ENCODE peak calls at places on chromosomes 6 and 20, in eight cellular contexts. R, L, A, H, F, O, N and U are unnamed samples.

GRCh38 chr6:166540631-166541331 is 45.7 kb downstream of the RAMACL start:
- DNase-seq in N (no peak), O (no peak), F (no peak), A (no peak), R (no peak), L (no peak), H (no peak), U (peak; percentile 5)

GRCh38 chr6:105077592-105078463 is 102.0 kb downstream of the POPDC3 start:
- DNase-seq in N (no peak), R (no peak), F (no peak), A (peak; percentile 71), O (peak; percentile 21), L (no peak), H (peak; percentile 84), U (no peak)

GRCh38 chr6:40685771-40686170 is 98.6 kb upstream of the LRFN2 start:
- DNase-seq in O (no peak), A (no peak), F (no peak), N (no peak), R (no peak), L (no peak), H (no peak), U (no peak)

GRCh38 chr6:73393278-73393677 is 1.4 kb upstream of the DDX43 start:
- DNase-seq in N (no peak), R (no peak), O (no peak), F (no peak), L (no peak), A (peak; percentile 32), H (no peak), U (no peak)

GRCh38 chr6:145813285-145814034 is 1.1 kb downstream of the FBXO30 start:
- DNase-seq in A (peak; percentile 79), F (no peak), N (no peak), L (no peak), R (no peak), O (no peak), H (peak; percentile 71), U (no peak)

GRCh38 chr20:40933758-40934157 is 94.9 kb upstream of the TOP1 start:
- DNase-seq in H (no peak), L (no peak), A (no peak), F (no peak), O (no peak), R (no peak), N (no peak), U (no peak)

GRCh38 chr6:112694986-112695385 is 347.9 kb downstream of the RFPL4B start:
- DNase-seq in F (no peak), H (no peak), A (no peak), R (no peak), N (no peak), O (no peak), L (no peak), U (no peak)

GRCh38 chr6:158000530-158001307 is 19.1 kb downstream of the SYNJ2 start:
- DNase-seq in O (no peak), L (no peak), R (no peak), A (no peak), F (no peak), H (no peak), N (no peak), U (no peak)

GRCh38 chr20:19260412-19261090 is 48.1 kb downstream of the SLC24A3 start:
- DNase-seq in A (peak; percentile 87), N (peak; percentile 17), R (no peak), F (no peak), O (no peak), H (peak; percentile 49), L (no peak), U (no peak)

GRCh38 chr20:36210561-36210960 is 25.7 kb upstream of the AAR2 start:
- DNase-seq in L (no peak), O (no peak), A (peak; percentile 13), H (peak; percentile 4), R (no peak), F (no peak), N (no peak), U (no peak)
- TF ChIP-seq CTCF in L (peak; percentile 17), O (no peak), A (no peak), H (peak; percentile 23), R (no peak), F (no peak), N (no peak), U (no peak)

GRCh38 chr6:109021870-109022269 is 72.8 kb downstream of the SESN1 start:
- DNase-seq in L (no peak), H (no peak), O (no peak), R (no peak), F (no peak), A (no peak), N (no peak), U (no peak)

GRCh38 chr6:109024368-109024767 is 70.3 kb downstream of the SESN1 start:
- DNase-seq in L (no peak), N (no peak), F (no peak), A (peak; percentile 35), O (no peak), H (no peak), R (no peak), U (no peak)

GRCh38 chr6:109025639-109026038 is 69.0 kb downstream of the SESN1 start:
- DNase-seq in H (no peak), O (no peak), R (no peak), F (no peak), A (no peak), N (no peak), L (no peak), U (no peak)

GRCh38 chr6:109023348-109023925 is 71.2 kb downstream of the SESN1 start:
- DNase-seq in R (no peak), O (no peak), A (no peak), L (no peak), F (no peak), N (no peak), H (no peak), U (no peak)

GRCh38 chr6:109024784-109025183 is 69.9 kb downstream of the SESN1 start:
- DNase-seq in F (no peak), N (no peak), R (no peak), O (no peak), A (peak; percentile 22), L (no peak), H (no peak), U (no peak)
- TF ChIP-seq CTCF in F (no peak), N (no peak), R (no peak), O (no peak), A (no peak), L (no peak), H (no peak), U (no peak)

DNA sequence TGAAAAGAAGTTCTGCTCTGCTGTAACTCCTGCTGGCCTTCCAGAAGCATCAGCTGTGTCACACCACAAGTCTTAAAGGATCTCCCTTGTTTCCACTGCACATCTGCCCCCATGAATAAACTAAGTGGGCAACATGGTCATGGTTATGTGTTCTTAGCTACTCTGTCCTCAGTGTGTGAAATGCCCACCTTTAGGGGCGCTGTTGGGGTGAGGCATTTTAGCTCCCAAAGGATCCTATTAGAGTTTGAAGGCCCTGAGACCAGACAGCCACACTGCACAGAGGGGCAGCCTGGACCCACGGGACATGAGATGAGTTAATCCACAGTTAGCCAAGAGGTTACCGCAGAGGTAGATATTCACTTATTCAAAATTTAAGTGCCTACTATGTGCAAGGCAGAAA is 294.3 kb upstream of the QKI start:
- DNase-seq in O (no peak), N (no peak), A (no peak), F (no peak), H (no peak), R (no peak), L (no peak), U (no peak)
- TF ChIP-seq CTCF in O (no peak), N (no peak), A (no peak), F (no peak), H (no peak), R (no peak), L (no peak), U (no peak)

DNA sequence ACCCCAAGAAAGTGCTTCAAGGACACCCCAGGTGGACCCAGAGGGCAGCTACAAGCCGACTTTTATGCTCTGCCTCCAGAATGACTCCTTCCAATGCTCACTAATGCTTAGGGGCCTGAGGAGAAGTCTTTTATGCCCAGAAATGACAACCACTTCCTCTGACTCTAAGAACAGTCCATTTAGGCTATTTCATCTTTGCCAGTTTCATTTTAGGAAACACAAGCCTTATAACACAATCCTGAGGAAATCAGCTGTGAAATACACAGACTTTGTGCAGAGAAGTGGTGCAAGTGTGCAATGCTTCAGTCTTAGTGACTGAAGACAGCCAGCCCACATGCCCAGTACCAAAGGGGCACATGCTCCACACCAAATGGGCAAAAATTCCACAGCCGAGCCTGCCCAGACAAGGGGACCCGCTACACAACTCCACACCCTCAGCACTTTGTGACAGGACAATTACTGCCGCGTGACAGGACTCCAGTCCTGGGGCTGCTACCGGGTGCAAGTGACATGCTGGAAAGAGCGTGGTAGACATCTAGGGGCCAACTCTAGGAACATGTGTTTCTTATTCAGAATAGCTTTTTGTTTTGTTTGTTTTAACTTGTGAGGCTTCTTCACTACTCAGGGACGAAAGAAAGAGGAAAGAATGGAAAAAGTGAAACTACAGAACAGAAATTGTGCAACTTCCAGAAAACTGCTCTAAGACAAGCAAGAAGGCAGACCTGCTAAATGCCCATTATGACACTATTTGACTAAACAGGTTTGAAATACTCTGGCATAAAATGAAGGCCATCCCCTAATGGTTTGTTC is 28.2 kb upstream of the PLAGL1 start:
- DNase-seq in N (peak; percentile 53), F (peak; percentile 53), O (no peak), H (peak; percentile 8), A (peak; percentile 70), L (no peak), R (no peak), U (no peak)
- TF ChIP-seq CTCF in N (no peak), F (no peak), O (no peak), H (no peak), A (peak; percentile 3), L (peak; percentile 7), R (no peak), U (no peak)

GRCh38 chr6:132392792-132393191 is 8.5 kb downstream of the MOXD1 start:
- DNase-seq in A (peak; percentile 38), L (no peak), O (no peak), H (peak; percentile 47), R (no peak), F (no peak), N (no peak), U (no peak)
- TF ChIP-seq CTCF in A (peak; percentile 6), L (peak; percentile 33), O (peak; percentile 38), H (peak; percentile 36), R (no peak), F (peak; percentile 32), N (peak; percentile 39), U (no peak)

GRCh38 chr6:99801805-99802204 is 192.2 kb downstream of the MCHR2 start:
- DNase-seq in O (no peak), R (no peak), A (no peak), H (no peak), N (no peak), L (no peak), F (no peak), U (no peak)

DNA sequence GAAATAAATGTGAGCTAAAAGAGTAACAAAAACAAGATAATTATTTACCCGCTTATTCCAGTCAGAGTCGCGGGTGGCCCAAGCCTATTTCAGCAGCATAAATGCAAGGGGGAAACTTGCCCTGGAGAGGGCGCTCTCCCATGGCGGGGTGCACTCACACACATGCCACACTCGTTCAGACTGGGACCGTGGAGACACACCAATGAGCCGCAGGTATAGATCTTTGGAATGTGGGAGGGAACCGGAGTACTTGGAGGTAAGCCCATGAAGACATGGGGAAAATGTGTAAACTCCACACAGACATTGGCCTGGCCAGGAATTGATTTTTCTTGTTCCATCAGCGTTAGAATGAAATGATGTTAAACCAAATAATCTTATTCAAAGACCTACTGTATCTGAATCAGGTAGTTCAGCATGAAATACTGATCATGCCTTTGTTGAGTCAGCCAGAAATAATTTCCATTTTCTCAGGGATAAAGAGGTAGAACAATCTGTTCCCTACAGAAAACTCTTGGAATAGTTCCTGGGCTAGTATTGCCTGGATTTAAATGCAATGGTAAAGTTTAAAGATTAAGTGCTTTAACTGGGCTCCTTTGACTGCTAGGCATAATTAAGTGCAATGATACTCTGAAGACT is 191.5 kb downstream of the MCHR2 start:
- DNase-seq in H (peak; percentile 10), L (no peak), N (no peak), A (no peak), F (no peak), O (no peak), R (no peak), U (no peak)
- TF ChIP-seq CTCF in H (peak; percentile 14), L (peak; percentile 22), N (no peak), A (no peak), F (no peak), O (no peak), R (no peak), U (peak; percentile 7)